ENCODE peak calls at places on chromosomes 5 and 9, in six cellular contexts. N, Z, V, J, T and K are unnamed samples.

GRCh38 chr5:61228229-61228628 is 66.0 kb upstream of the SMIM15 start:
- DNase-seq in N (no peak), Z (no peak), V (no peak), J (no peak), T (no peak), K (no peak)

GRCh38 chr9:126622872-126623271 is 9.1 kb downstream of the LMX1B start:
- DNase-seq in N (no peak), Z (no peak), V (no peak), J (no peak), T (no peak), K (no peak)

GRCh38 chr9:5800969-5801738 is 31.8 kb downstream of the ERMP1 start:
- DNase-seq in N (no peak), Z (no peak), V (no peak), J (no peak), T (no peak), K (no peak)

GRCh38 chr9:7001571-7001970 is 243.8 kb downstream of the KDM4C start:
- DNase-seq in N (no peak), Z (no peak), V (no peak), J (no peak), T (no peak), K (no peak)

GRCh38 chr5:36177715-36178556 is 26.0 kb downstream of the SKP2 start:
- DNase-seq in N (no peak), Z (peak), V (peak), J (no peak), T (no peak), K (no peak)

GRCh38 chr5:125316913-125317545 is 570.6 kb upstream of the ZNF608 start:
- DNase-seq in N (no peak), Z (no peak), V (no peak), J (no peak), T (no peak), K (no peak)

GRCh38 chr5:118703241-118703640 is 285.1 kb downstream of the DTWD2 start:
- DNase-seq in N (no peak), Z (no peak), V (no peak), J (no peak), T (no peak), K (no peak)

GRCh38 chr5:117533792-117534191 is 959.2 kb upstream of the SEMA6A start:
- DNase-seq in N (no peak), Z (no peak), V (no peak), J (no peak), T (no peak), K (no peak)

GRCh38 chr5:123813937-123814624 is 302.1 kb downstream of the CSNK1G3 start:
- DNase-seq in N (no peak), Z (no peak), V (no peak), J (peak), T (no peak), K (no peak)

GRCh38 chr9:106310782-106311181 is 552.2 kb upstream of the ZNF462 start:
- DNase-seq in N (no peak), Z (no peak), V (no peak), J (peak), T (no peak), K (no peak)

GRCh38 chr9:27176971-27177370 is 67.9 kb downstream of the TEK start:
- DNase-seq in N (no peak), Z (no peak), V (no peak), J (no peak), T (no peak), K (no peak)

GRCh38 chr5:139014726-139015125 is 139.6 kb upstream of the LRRTM2 start:
- DNase-seq in N (no peak), Z (no peak), V (peak), J (no peak), T (no peak), K (no peak)

GRCh38 chr5:112906637-112907036 is 15.4 kb downstream of the REEP5 start:
- DNase-seq in N (no peak), Z (no peak), V (no peak), J (no peak), T (no peak), K (no peak)

GRCh38 chr9:4979224-4979623 is 5.8 kb upstream of the JAK2 start:
- DNase-seq in N (no peak), Z (no peak), V (no peak), J (no peak), T (no peak), K (no peak)

GRCh38 chr5:167205881-167206280 is 1085.6 kb upstream of the WWC1 start:
- DNase-seq in N (no peak), Z (no peak), V (no peak), J (no peak), T (no peak), K (no peak)

GRCh38 chr5:72633041-72633445 is 125.8 kb upstream of the ZNF366 start:
- DNase-seq in N (peak), Z (no peak), V (no peak), J (no peak), T (no peak), K (no peak)

GRCh38 chr5:72630721-72631120 is 123.5 kb upstream of the ZNF366 start:
- DNase-seq in N (no peak), Z (no peak), V (no peak), J (no peak), T (no peak), K (no peak)

GRCh38 chr5:72634444-72634843 is 127.2 kb upstream of the ZNF366 start:
- DNase-seq in N (no peak), Z (no peak), V (no peak), J (no peak), T (no peak), K (no peak)

GRCh38 chr5:72637058-72637457 is 129.8 kb upstream of the ZNF366 start:
- DNase-seq in N (no peak), Z (no peak), V (no peak), J (no peak), T (no peak), K (no peak)

GRCh38 chr5:72633649-72634048 is 126.4 kb upstream of the ZNF366 start:
- DNase-seq in N (peak), Z (no peak), V (no peak), J (no peak), T (no peak), K (no peak)
- H3K27ac ChIP-seq in N (peak), Z (no peak), V (no peak), J (no peak), T (no peak), K (no peak)

DNA sequence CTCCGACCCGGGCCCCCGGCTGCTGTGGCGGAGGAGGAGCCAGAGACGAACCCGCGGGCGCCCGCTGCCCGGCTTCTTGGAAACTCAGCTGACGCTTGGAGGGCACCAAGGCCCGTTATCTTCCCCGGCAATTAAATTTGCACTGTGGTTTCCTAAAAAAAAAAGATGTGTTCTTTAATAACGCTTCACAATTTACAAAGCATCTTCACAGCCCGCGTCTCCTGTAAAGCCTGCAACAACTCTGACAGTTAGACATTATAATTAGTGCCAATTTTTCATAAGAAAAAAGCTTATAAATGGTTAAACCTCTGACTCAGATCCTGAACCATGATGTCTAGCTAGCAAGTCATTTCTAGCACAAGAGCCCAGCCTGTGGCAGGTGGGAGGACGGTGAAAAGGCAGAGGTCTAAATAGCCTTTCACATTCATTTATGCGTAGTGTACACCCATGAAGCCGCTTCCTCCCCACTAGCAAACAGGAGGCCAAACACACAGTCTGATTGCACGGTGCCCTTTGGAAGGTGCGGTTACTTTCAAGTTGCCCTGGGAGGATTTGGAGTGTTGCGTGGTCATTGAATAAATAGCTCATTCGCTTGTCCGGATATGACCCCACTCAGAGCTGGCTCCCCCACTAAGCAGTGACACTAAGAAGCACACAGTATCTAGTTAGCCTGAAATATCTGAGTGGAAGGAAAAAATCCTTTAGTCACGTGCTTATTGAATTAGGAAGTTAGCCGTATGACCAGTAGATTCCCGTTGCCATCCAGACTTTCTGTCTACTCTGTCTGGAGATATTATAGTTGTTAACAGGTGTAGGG is 505 bp upstream of the ARSB start:
- DNase-seq in N (peak), Z (no peak), V (peak), J (no peak), T (no peak), K (no peak)
- TF ChIP-seq POLR2A in N (no peak), Z (no peak), V (peak), J (no peak), T (no peak), K (no peak)

DNA sequence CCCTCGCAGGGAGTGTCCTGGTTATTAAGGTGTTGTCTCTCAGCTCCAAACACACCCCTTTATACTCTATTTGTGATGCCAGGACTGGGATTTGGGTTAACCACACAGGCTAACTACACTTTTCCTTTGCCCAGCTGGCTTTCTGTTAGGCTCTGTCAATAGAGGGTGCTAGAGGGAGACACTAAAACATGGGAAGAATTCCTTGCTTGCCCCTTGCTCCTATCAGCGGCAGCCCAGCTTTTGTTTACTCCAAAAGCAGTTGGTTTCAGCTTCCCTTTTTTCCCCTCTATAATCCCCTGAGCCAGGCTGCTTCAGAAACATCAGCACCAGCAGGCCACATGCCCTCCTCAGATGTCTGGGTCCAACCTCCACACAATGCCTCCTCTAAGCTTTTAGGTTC is 297.1 kb downstream of the KCTD16 start:
- DNase-seq in N (no peak), Z (peak), V (no peak), J (no peak), T (no peak), K (peak)
- TF ChIP-seq CTCF in N (no peak), Z (peak), V (peak), J (peak), T (no peak), K (no peak)

GRCh38 chr5:122153774-122154173 is 24.4 kb downstream of the ZNF474 start:
- DNase-seq in N (no peak), Z (no peak), V (no peak), J (no peak), T (no peak), K (no peak)

GRCh38 chr5:122154491-122154890 is 25.1 kb downstream of the ZNF474 start:
- DNase-seq in N (no peak), Z (no peak), V (no peak), J (no peak), T (no peak), K (no peak)

GRCh38 chr5:122156724-122157325 is 27.5 kb downstream of the ZNF474 start:
- DNase-seq in N (no peak), Z (peak), V (no peak), J (no peak), T (no peak), K (no peak)

GRCh38 chr5:122153230-122153629 is 23.9 kb downstream of the ZNF474 start:
- DNase-seq in N (no peak), Z (no peak), V (no peak), J (no peak), T (no peak), K (no peak)

GRCh38 chr5:122154910-122155309 is 25.6 kb downstream of the ZNF474 start:
- DNase-seq in N (no peak), Z (no peak), V (no peak), J (no peak), T (peak), K (no peak)
- H3K27ac ChIP-seq in N (no peak), Z (no peak), V (no peak), J (no peak), T (no peak), K (peak)

GRCh38 chr9:34178698-34179527 is at the start of gene UBAP1:
- DNase-seq in N (peak), Z (peak), V (peak), J (peak), T (peak), K (peak)
- TF ChIP-seq POLR2A in N (peak), Z (peak), V (peak), J (peak), T (peak), K (peak)

GRCh38 chr5:132753135-132753987 is 6.1 kb downstream of the CCNI2 start:
- DNase-seq in N (no peak), Z (no peak), V (no peak), J (no peak), T (no peak), K (peak)
- TF ChIP-seq CTCF in N (no peak), Z (no peak), V (no peak), J (peak), T (no peak), K (no peak)